ENCODE peak calls at places on chromosomes 11 and 22, in four cellular contexts. One of them, this sample, is unnamed.

GRCh38 chr11:88428959-88429358 is 91.4 kb upstream of the CTSC start:
- DNase-seq in hepatocyte: no peak
- DNase-seq in HCT116: no peak
- DNase-seq in GM12878: no peak
- DNase-seq in this sample: no peak

GRCh38 chr22:47192106-47192650 is 429.7 kb downstream of the TBC1D22A start:
- DNase-seq in hepatocyte: no peak
- DNase-seq in HCT116: no peak
- DNase-seq in GM12878: no peak
- DNase-seq in this sample: no peak

GRCh38 chr22:19068784-19069271 is 53.4 kb downstream of the DGCR2 start:
- DNase-seq in hepatocyte: no peak
- DNase-seq in HCT116: no peak
- DNase-seq in GM12878: no peak
- DNase-seq in this sample: no peak

GRCh38 chr11:128052912-128053641 is 534.3 kb downstream of the ETS1 start:
- DNase-seq in hepatocyte: no peak
- DNase-seq in HCT116: no peak
- DNase-seq in GM12878: no peak
- DNase-seq in this sample: no peak

GRCh38 chr22:37428649-37429586 is 1.6 kb upstream of the ELFN2 start:
- DNase-seq in hepatocyte: peak; percentile 83
- DNase-seq in HCT116: peak; percentile 37
- DNase-seq in GM12878: no peak
- DNase-seq in this sample: no peak

GRCh38 chr11:132444891-132445290 is 1074.5 kb downstream of the NTM start:
- DNase-seq in hepatocyte: no peak
- DNase-seq in HCT116: no peak
- DNase-seq in GM12878: no peak
- DNase-seq in this sample: no peak

GRCh38 chr11:65516135-65516968 is 8.5 kb upstream of the SCYL1 start:
- DNase-seq in hepatocyte: no peak
- DNase-seq in HCT116: no peak
- DNase-seq in GM12878: no peak
- DNase-seq in this sample: no peak

GRCh38 chr22:17149073-17149815 is 9.8 kb downstream of the HDHD5 start:
- DNase-seq in hepatocyte: peak; percentile 46
- DNase-seq in HCT116: no peak
- DNase-seq in GM12878: no peak
- DNase-seq in this sample: no peak

GRCh38 chr11:121534131-121535093 is 81.6 kb upstream of the SORL1-AS1 start:
- DNase-seq in hepatocyte: no peak
- DNase-seq in HCT116: no peak
- DNase-seq in GM12878: no peak
- DNase-seq in this sample: no peak

GRCh38 chr11:33779849-33780528 is 5.7 kb upstream of the FBXO3 start:
- DNase-seq in hepatocyte: peak; percentile 46
- DNase-seq in HCT116: no peak
- DNase-seq in GM12878: no peak
- DNase-seq in this sample: no peak

GRCh38 chr11:9263840-9264380 is 1.2 kb downstream of the DENND5A start:
- DNase-seq in hepatocyte: no peak
- DNase-seq in HCT116: no peak
- DNase-seq in GM12878: peak; percentile 82
- DNase-seq in this sample: no peak

GRCh38 chr11:65493367-65494176 is 5.3 kb upstream of the MALAT1 start:
- DNase-seq in hepatocyte: peak; percentile 87
- DNase-seq in HCT116: peak; percentile 94
- DNase-seq in GM12878: no peak
- DNase-seq in this sample: no peak

GRCh38 chr22:40024201-40025061 is 29.7 kb downstream of the FAM83F start:
- DNase-seq in hepatocyte: peak; percentile 87
- DNase-seq in HCT116: peak; percentile 24
- DNase-seq in GM12878: no peak
- DNase-seq in this sample: no peak

GRCh38 chr11:35814720-35815305 is 129.0 kb upstream of the LDLRAD3 start:
- DNase-seq in hepatocyte: no peak
- DNase-seq in HCT116: no peak
- DNase-seq in GM12878: no peak
- DNase-seq in this sample: no peak

GRCh38 chr11:19472679-19473078 is 231.9 kb upstream of the E2F8 start:
- DNase-seq in hepatocyte: no peak
- DNase-seq in HCT116: no peak
- DNase-seq in GM12878: peak; percentile 19
- DNase-seq in this sample: no peak

GRCh38 chr22:32502346-32502745 is 27.7 kb downstream of the FBXO7 start:
- DNase-seq in hepatocyte: no peak
- DNase-seq in HCT116: no peak
- DNase-seq in GM12878: no peak
- DNase-seq in this sample: no peak

GRCh38 chr11:45773271-45774022 is 31.5 kb upstream of the SLC35C1 start:
- DNase-seq in hepatocyte: no peak
- DNase-seq in HCT116: no peak
- DNase-seq in GM12878: no peak
- DNase-seq in this sample: no peak

GRCh38 chr11:58924230-58924629 is 15.1 kb upstream of the GLYATL1 start:
- DNase-seq in hepatocyte: no peak
- DNase-seq in HCT116: no peak
- DNase-seq in GM12878: no peak
- DNase-seq in this sample: no peak

GRCh38 chr11:35526370-35526792 is 965 bp upstream of the PAMR1 start:
- DNase-seq in hepatocyte: no peak
- DNase-seq in HCT116: peak; percentile 27
- DNase-seq in GM12878: no peak
- DNase-seq in this sample: no peak

GRCh38 chr11:8683115-8683807 is 669 bp downstream of the RPL27A start:
- DNase-seq in hepatocyte: no peak
- DNase-seq in HCT116: no peak
- DNase-seq in GM12878: no peak
- DNase-seq in this sample: no peak

GRCh38 chr22:50416996-50417395 is 57.8 kb downstream of the SBF1 start:
- DNase-seq in hepatocyte: no peak
- DNase-seq in HCT116: no peak
- DNase-seq in GM12878: no peak
- DNase-seq in this sample: no peak

GRCh38 chr11:72782081-72782920 is 11.5 kb downstream of the STARD10 start:
- DNase-seq in hepatocyte: peak; percentile 57
- DNase-seq in HCT116: no peak
- DNase-seq in GM12878: no peak
- DNase-seq in this sample: no peak

GRCh38 chr22:36379593-36380361 is 8.0 kb downstream of the MYH9 start:
- DNase-seq in hepatocyte: peak; percentile 13
- DNase-seq in HCT116: no peak
- DNase-seq in GM12878: no peak
- DNase-seq in this sample: no peak

GRCh38 chr11:118145285-118146227 is 7.1 kb downstream of the SCN4B start:
- DNase-seq in hepatocyte: peak; percentile 94
- DNase-seq in HCT116: peak; percentile 82
- DNase-seq in GM12878: peak; percentile 35
- DNase-seq in this sample: peak; percentile 68

GRCh38 chr11:122071680-122072321 is 44.2 kb downstream of the BLID start:
- DNase-seq in hepatocyte: no peak
- DNase-seq in HCT116: no peak
- DNase-seq in GM12878: no peak
- DNase-seq in this sample: no peak

GRCh38 chr11:63915961-63916836 is 765 bp downstream of the RCOR2 start:
- DNase-seq in hepatocyte: peak; percentile 70
- DNase-seq in HCT116: no peak
- DNase-seq in GM12878: no peak
- DNase-seq in this sample: no peak

GRCh38 chr11:65903068-65903481 is 2.9 kb upstream of the FOSL1 start:
- DNase-seq in hepatocyte: peak; percentile 69
- DNase-seq in HCT116: peak; percentile 90
- DNase-seq in GM12878: no peak
- DNase-seq in this sample: no peak

GRCh38 chr11:93498099-93499040 is 44.8 kb downstream of the SMCO4 start:
- DNase-seq in hepatocyte: no peak
- DNase-seq in HCT116: no peak
- DNase-seq in GM12878: no peak
- DNase-seq in this sample: no peak

GRCh38 chr11:122709042-122709760 is 53.7 kb downstream of the UBASH3B start:
- DNase-seq in hepatocyte: no peak
- DNase-seq in HCT116: peak; percentile 33
- DNase-seq in GM12878: no peak
- DNase-seq in this sample: no peak

GRCh38 chr11:117772360-117772759 is 24.7 kb downstream of the DSCAML1 start:
- DNase-seq in hepatocyte: no peak
- DNase-seq in HCT116: no peak
- DNase-seq in GM12878: no peak
- DNase-seq in this sample: no peak

GRCh38 chr11:102676086-102676485 is 29.5 kb downstream of the MMP27 start:
- DNase-seq in hepatocyte: no peak
- DNase-seq in HCT116: no peak
- DNase-seq in GM12878: no peak
- DNase-seq in this sample: no peak

DNA sequence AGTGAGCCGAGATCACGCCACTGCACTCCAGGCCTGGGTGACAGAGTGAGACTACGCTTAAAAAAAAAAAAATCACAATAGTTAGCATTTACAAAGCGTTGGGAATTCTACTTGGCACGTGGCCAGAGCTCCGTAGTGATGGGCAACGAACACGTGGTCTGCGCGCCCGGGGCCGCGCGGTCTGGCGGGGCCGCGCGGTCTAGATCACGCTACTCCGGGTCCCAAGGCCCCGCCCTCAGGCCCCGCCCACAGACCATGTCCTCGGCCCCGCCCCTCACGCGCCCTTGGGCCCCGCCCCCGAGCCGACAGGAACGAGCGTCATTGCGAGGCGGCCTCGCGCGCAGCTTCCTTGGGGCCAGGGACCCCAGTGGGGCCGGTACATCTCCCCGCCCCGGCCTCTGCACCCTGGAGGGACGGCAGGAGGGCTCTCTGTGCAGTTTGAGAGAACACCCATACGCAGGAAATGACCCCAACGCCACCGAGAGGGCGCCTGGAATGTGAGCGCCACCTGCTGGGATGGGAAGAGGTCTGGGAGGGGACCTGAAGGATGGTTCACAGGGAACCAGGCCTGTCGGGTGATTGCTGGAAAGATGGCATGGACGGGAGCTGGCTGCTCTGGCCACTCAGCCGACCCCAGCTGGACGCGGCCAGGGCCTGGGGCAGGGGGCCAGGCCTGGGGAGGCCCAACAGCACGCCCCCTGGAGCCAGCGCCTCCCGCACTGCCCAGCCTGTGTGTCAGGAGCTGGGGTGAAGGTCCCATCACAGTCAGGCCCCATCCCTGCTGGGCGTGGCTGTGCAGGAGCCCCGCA is 2.0 kb upstream of the PTDSS2 start:
- DNase-seq in hepatocyte: peak; percentile 99
- DNase-seq in HCT116: peak; percentile 80
- DNase-seq in GM12878: peak; percentile 54
- DNase-seq in this sample: peak; percentile 48
- H3K4me2 ChIP-seq in hepatocyte: peak overlapping the region; percentile 87
- H3K4me2 ChIP-seq in HCT116: peak overlapping the region; percentile 85
- H3K4me2 ChIP-seq in GM12878: peak overlapping the region; percentile 96
- H3K4me2 ChIP-seq in this sample: peak overlapping the region; percentile 89

DNA sequence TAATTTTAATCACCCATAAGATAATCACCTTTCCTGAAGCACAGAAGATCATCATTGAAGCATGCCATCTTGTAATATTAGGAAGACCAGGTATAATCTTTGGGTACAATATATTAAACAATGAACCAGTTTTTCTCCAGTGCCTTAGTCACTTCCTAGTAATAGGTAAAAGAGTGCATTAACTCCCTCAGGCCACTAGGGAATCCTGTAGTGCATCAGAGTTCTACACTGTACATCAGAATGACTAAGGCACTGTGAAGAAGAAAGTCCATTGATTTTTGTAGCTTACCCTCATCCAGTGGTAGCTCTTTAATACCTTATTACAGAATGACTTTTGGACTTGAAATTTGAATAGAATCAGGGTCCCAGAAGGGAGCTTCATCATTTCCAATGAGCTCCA is 4.5 kb downstream of the C11orf87 start:
- DNase-seq in hepatocyte: no peak
- DNase-seq in HCT116: no peak
- DNase-seq in GM12878: no peak
- DNase-seq in this sample: no peak
- TF ChIP-seq CTCF in hepatocyte: no peak
- TF ChIP-seq CTCF in HCT116: no peak
- TF ChIP-seq CTCF in GM12878: peak; percentile 4
- TF ChIP-seq CTCF in this sample: peak; percentile 48

DNA sequence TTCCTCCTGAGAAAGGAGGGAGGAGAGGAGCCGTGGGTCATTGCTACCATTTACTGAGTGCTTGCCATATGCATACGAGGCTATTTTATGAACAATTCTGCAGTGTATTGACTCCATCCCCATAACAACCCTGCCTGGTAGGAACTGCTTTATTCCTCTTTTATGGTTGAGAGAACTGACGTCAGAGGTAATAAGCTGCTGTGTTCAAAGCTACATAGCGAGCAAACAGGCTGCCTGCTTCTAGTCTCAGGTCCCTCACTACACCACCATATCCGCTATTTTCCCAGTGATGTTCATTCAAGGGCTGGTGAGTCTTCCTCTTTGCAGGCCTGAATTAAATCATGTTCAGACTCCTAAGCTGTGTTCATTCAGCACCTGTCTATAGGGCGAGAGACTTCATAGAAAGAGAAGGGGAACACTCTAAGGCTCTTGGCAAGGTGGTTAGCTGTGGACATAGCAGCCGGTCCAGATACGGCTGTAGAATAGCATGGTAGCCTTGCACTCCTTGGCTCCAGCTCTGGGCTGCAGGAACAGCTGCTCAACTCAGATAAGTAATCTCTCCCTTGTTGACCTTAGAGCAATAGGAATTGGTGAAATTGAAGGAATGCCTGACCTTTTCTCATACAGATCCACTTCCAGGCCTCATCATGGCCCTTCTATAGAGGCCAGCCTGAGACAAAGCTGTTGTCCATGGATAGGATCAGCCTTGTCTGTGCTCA is 82.6 kb downstream of the MICAL2 start:
- DNase-seq in hepatocyte: no peak
- DNase-seq in HCT116: no peak
- DNase-seq in GM12878: no peak
- DNase-seq in this sample: no peak
- H3K4me2 ChIP-seq in hepatocyte: no peak overlapping the region
- H3K4me2 ChIP-seq in HCT116: no peak overlapping the region
- H3K4me2 ChIP-seq in GM12878: no peak overlapping the region
- H3K4me2 ChIP-seq in this sample: no peak overlapping the region

GRCh38 chr11:135075740-135076139 is 663.7 kb upstream of the B3GAT1 start:
- DNase-seq in hepatocyte: peak; percentile 54
- DNase-seq in HCT116: peak; percentile 71
- DNase-seq in GM12878: no peak
- DNase-seq in this sample: peak; percentile 5
- TF ChIP-seq CTCF in hepatocyte: peak; percentile 25
- TF ChIP-seq CTCF in HCT116: peak; percentile 99
- TF ChIP-seq CTCF in GM12878: peak; percentile 15
- TF ChIP-seq CTCF in this sample: peak; percentile 62

DNA sequence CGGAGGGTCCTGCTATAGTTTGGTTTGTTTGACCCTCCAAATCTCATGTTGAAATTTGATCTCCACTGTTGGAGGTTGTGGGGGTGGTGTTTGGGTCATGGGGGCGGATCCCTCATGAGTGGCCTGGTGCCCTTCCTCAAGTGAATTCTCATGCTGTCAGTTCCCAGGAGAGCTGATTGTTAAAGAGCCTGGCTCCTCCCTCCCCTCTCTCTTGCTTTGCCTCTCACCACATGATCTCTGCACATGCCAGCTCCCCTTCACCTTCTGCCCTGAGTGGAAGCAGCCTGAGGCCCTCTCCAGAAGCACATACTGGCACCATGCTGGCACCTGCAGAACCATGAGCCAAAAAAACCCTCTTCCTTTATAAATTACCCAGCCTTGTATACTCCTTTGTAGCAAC is 7.1 kb downstream of the TSPAN18 start:
- DNase-seq in hepatocyte: no peak
- DNase-seq in HCT116: no peak
- DNase-seq in GM12878: no peak
- DNase-seq in this sample: no peak
- H3K4me2 ChIP-seq in hepatocyte: no peak overlapping the region
- H3K4me2 ChIP-seq in HCT116: no peak overlapping the region
- H3K4me2 ChIP-seq in GM12878: no peak overlapping the region
- H3K4me2 ChIP-seq in this sample: no peak overlapping the region